ENCODE peak calls at places on chromosomes 6 and 20, in nine cellular contexts. V is stomach; D is ACHN; E is type B pancreatic cell; K is activated CD8-positive, alpha-beta memory T cell treated with anti-CD3 and anti-CD28 coated beads, Interleukin-2, amount 50 U/mL, for 4 hours; S is astrocyte of the spinal cord; A is uterus; P is osteocyte; Q is NCI-H510A treated with DMSO at 0.1 percent for 48 hours. G is an unnamed sample.
A peak's percentile ranks its signal among the peaks of the same experiment; 100 is the strongest.

GRCh38 chr6:111759413-111759835 is 113.8 kb downstream of the FYN start:
- DNase-seq in V (no peak), D (no peak), E (no peak), K (peak; percentile 38), S (no peak), A (no peak), P (no peak), Q (no peak), G (no peak)

GRCh38 chr20:1904160-1904559 is 9.0 kb downstream of the SIRPA start:
- DNase-seq in V (no peak), D (no peak), E (no peak), K (no peak), S (no peak), A (peak; percentile 30), P (no peak), Q (no peak), G (no peak)

GRCh38 chr6:82072113-82072512 is 175.4 kb downstream of the IBTK start:
- DNase-seq in V (no peak), D (no peak), E (no peak), K (no peak), S (peak; percentile 29), A (no peak), P (no peak), Q (peak; percentile 45), G (no peak)

GRCh38 chr6:122416825-122417224 is 17.4 kb downstream of the HSF2 start:
- DNase-seq in V (no peak), D (no peak), E (no peak), K (no peak), S (no peak), A (no peak), P (no peak), Q (no peak), G (no peak)

GRCh38 chr6:6057442-6058053 is 50.8 kb upstream of the NRN1 start:
- DNase-seq in V (no peak), D (peak; percentile 43), E (no peak), K (no peak), S (peak; percentile 40), A (no peak), P (no peak), Q (peak; percentile 45), G (no peak)

GRCh38 chr20:47354710-47355488 is 1.6 kb downstream of the ZMYND8 start:
- DNase-seq in V (no peak), D (no peak), E (no peak), K (no peak), S (peak; percentile 41), A (no peak), P (no peak), Q (no peak), G (no peak)

GRCh38 chr20:2535711-2536561 is 437 bp upstream of the TMC2 start:
- DNase-seq in V (no peak), D (no peak), E (no peak), K (no peak), S (no peak), A (no peak), P (no peak), Q (no peak), G (no peak)

GRCh38 chr6:31952140-31952805 is 6.4 kb downstream of the CFB start:
- DNase-seq in V (peak; percentile 75), D (peak; percentile 60), E (no peak), K (no peak), S (peak; percentile 61), A (peak; percentile 56), P (no peak), Q (peak; percentile 39), G (peak; percentile 25)

GRCh38 chr20:44785768-44786167 is 24.6 kb downstream of the RIMS4 start:
- DNase-seq in V (no peak), D (peak; percentile 9), E (no peak), K (no peak), S (no peak), A (no peak), P (no peak), Q (no peak), G (peak; percentile 32)

GRCh38 chr6:82396964-82397761 is 33.5 kb downstream of the TPBG start:
- DNase-seq in V (no peak), D (no peak), E (no peak), K (no peak), S (peak; percentile 96), A (no peak), P (no peak), Q (no peak), G (no peak)

GRCh38 chr6:41538556-41539182 is 7.5 kb upstream of the FOXP4 start:
- DNase-seq in V (no peak), D (no peak), E (no peak), K (no peak), S (no peak), A (no peak), P (no peak), Q (peak; percentile 58), G (no peak)

GRCh38 chr20:57611605-57612311 is 8.5 kb downstream of the ZBP1 start:
- DNase-seq in V (no peak), D (no peak), E (no peak), K (peak; percentile 5), S (no peak), A (no peak), P (no peak), Q (no peak), G (peak; percentile 13)

GRCh38 chr6:105779113-105779512 is 307.0 kb upstream of the PRDM1 start:
- DNase-seq in V (no peak), D (no peak), E (no peak), K (no peak), S (no peak), A (no peak), P (no peak), Q (no peak), G (no peak)

GRCh38 chr6:167338551-167339117 is 13.7 kb downstream of the TTLL2 start:
- DNase-seq in V (no peak), D (no peak), E (no peak), K (no peak), S (no peak), A (no peak), P (no peak), Q (peak; percentile 4), G (no peak)